ENCODE peak calls at places on chromosomes 7 and 10, in ten cellular contexts. One of them, this sample, is unnamed.

GRCh38 chr10:104642001-104642270 is 846 bp downstream of the SORCS3 start:
- DNase-seq in B cell: no peak
- DNase-seq in lower lobe of right lung: no peak
- DNase-seq in GM06990: no peak
- DNase-seq in prostate gland: no peak
- DNase-seq in osteocyte: no peak
- DNase-seq in RWPE2: no peak
- DNase-seq in PC-3: no peak
- DNase-seq in neural crest cell: peak
- DNase-seq in thoracic aorta: no peak
- DNase-seq in this sample: no peak

GRCh38 chr7:35717013-35717412 is 22.1 kb upstream of the HERPUD2 start:
- DNase-seq in B cell: no peak
- DNase-seq in lower lobe of right lung: no peak
- DNase-seq in GM06990: no peak
- DNase-seq in prostate gland: no peak
- DNase-seq in osteocyte: no peak
- DNase-seq in RWPE2: no peak
- DNase-seq in PC-3: no peak
- DNase-seq in neural crest cell: no peak
- DNase-seq in thoracic aorta: no peak
- DNase-seq in this sample: no peak

GRCh38 chr7:23298141-23298851 is 843 bp upstream of the MALSU1 start:
- DNase-seq in B cell: no peak
- DNase-seq in lower lobe of right lung: no peak
- DNase-seq in GM06990: no peak
- DNase-seq in prostate gland: no peak
- DNase-seq in osteocyte: no peak
- DNase-seq in RWPE2: no peak
- DNase-seq in PC-3: peak
- DNase-seq in neural crest cell: no peak
- DNase-seq in thoracic aorta: no peak
- DNase-seq in this sample: no peak

GRCh38 chr7:44240983-44241510 is 40.3 kb downstream of the YKT6 start:
- DNase-seq in B cell: peak
- DNase-seq in lower lobe of right lung: peak
- DNase-seq in GM06990: peak
- DNase-seq in prostate gland: peak
- DNase-seq in osteocyte: peak
- DNase-seq in RWPE2: no peak
- DNase-seq in PC-3: peak
- DNase-seq in neural crest cell: peak
- DNase-seq in thoracic aorta: no peak
- DNase-seq in this sample: no peak

GRCh38 chr10:20004087-20004523 is 187.9 kb downstream of the PLXDC2 start:
- DNase-seq in B cell: no peak
- DNase-seq in lower lobe of right lung: peak
- DNase-seq in GM06990: peak
- DNase-seq in prostate gland: no peak
- DNase-seq in osteocyte: no peak
- DNase-seq in RWPE2: no peak
- DNase-seq in PC-3: no peak
- DNase-seq in neural crest cell: no peak
- DNase-seq in thoracic aorta: peak
- DNase-seq in this sample: no peak

GRCh38 chr10:110547139-110547761 is 20.2 kb upstream of the SMC3 start:
- DNase-seq in B cell: peak
- DNase-seq in lower lobe of right lung: no peak
- DNase-seq in GM06990: no peak
- DNase-seq in prostate gland: no peak
- DNase-seq in osteocyte: no peak
- DNase-seq in RWPE2: no peak
- DNase-seq in PC-3: peak
- DNase-seq in neural crest cell: no peak
- DNase-seq in thoracic aorta: no peak
- DNase-seq in this sample: no peak

GRCh38 chr10:8438603-8439002 is 384.1 kb downstream of the GATA3 start:
- DNase-seq in B cell: no peak
- DNase-seq in lower lobe of right lung: no peak
- DNase-seq in GM06990: peak
- DNase-seq in prostate gland: no peak
- DNase-seq in osteocyte: no peak
- DNase-seq in RWPE2: no peak
- DNase-seq in PC-3: no peak
- DNase-seq in neural crest cell: no peak
- DNase-seq in thoracic aorta: no peak
- DNase-seq in this sample: no peak

GRCh38 chr7:23473848-23474097 is 3.5 kb upstream of the IGF2BP3 start:
- DNase-seq in B cell: no peak
- DNase-seq in lower lobe of right lung: no peak
- DNase-seq in GM06990: no peak
- DNase-seq in prostate gland: no peak
- DNase-seq in osteocyte: no peak
- DNase-seq in RWPE2: no peak
- DNase-seq in PC-3: no peak
- DNase-seq in neural crest cell: peak
- DNase-seq in thoracic aorta: no peak
- DNase-seq in this sample: no peak

GRCh38 chr7:97018126-97018601 is 6.5 kb downstream of the DLX5 start:
- DNase-seq in B cell: no peak
- DNase-seq in lower lobe of right lung: no peak
- DNase-seq in GM06990: no peak
- DNase-seq in prostate gland: no peak
- DNase-seq in osteocyte: no peak
- DNase-seq in RWPE2: no peak
- DNase-seq in PC-3: no peak
- DNase-seq in neural crest cell: no peak
- DNase-seq in thoracic aorta: no peak
- DNase-seq in this sample: no peak

GRCh38 chr7:127034171-127034806 is 218.5 kb downstream of the GRM8 start:
- DNase-seq in B cell: no peak
- DNase-seq in lower lobe of right lung: no peak
- DNase-seq in GM06990: no peak
- DNase-seq in prostate gland: no peak
- DNase-seq in osteocyte: no peak
- DNase-seq in RWPE2: no peak
- DNase-seq in PC-3: no peak
- DNase-seq in neural crest cell: no peak
- DNase-seq in thoracic aorta: no peak
- DNase-seq in this sample: no peak

GRCh38 chr7:138814806-138815332 is 16.9 kb upstream of the ATP6V0A4 start:
- DNase-seq in B cell: no peak
- DNase-seq in lower lobe of right lung: no peak
- DNase-seq in GM06990: no peak
- DNase-seq in prostate gland: no peak
- DNase-seq in osteocyte: no peak
- DNase-seq in RWPE2: no peak
- DNase-seq in PC-3: no peak
- DNase-seq in neural crest cell: no peak
- DNase-seq in thoracic aorta: no peak
- DNase-seq in this sample: no peak

GRCh38 chr7:5435291-5436002 is 11.8 kb upstream of the TNRC18 start:
- DNase-seq in B cell: no peak
- DNase-seq in lower lobe of right lung: no peak
- DNase-seq in GM06990: peak
- DNase-seq in prostate gland: no peak
- DNase-seq in osteocyte: no peak
- DNase-seq in RWPE2: no peak
- DNase-seq in PC-3: no peak
- DNase-seq in neural crest cell: no peak
- DNase-seq in thoracic aorta: no peak
- DNase-seq in this sample: no peak

GRCh38 chr10:5917305-5917704 is 27.3 kb downstream of the FBH1 start:
- DNase-seq in B cell: no peak
- DNase-seq in lower lobe of right lung: no peak
- DNase-seq in GM06990: no peak
- DNase-seq in prostate gland: no peak
- DNase-seq in osteocyte: no peak
- DNase-seq in RWPE2: no peak
- DNase-seq in PC-3: no peak
- DNase-seq in neural crest cell: no peak
- DNase-seq in thoracic aorta: no peak
- DNase-seq in this sample: no peak

GRCh38 chr10:105149371-105149871 is 508.3 kb downstream of the SORCS3 start:
- DNase-seq in B cell: no peak
- DNase-seq in lower lobe of right lung: no peak
- DNase-seq in GM06990: no peak
- DNase-seq in prostate gland: no peak
- DNase-seq in osteocyte: no peak
- DNase-seq in RWPE2: no peak
- DNase-seq in PC-3: peak
- DNase-seq in neural crest cell: no peak
- DNase-seq in thoracic aorta: no peak
- DNase-seq in this sample: no peak

GRCh38 chr10:9253121-9253520 is 1198.6 kb downstream of the GATA3 start:
- DNase-seq in B cell: no peak
- DNase-seq in lower lobe of right lung: no peak
- DNase-seq in GM06990: no peak
- DNase-seq in prostate gland: no peak
- DNase-seq in osteocyte: no peak
- DNase-seq in RWPE2: no peak
- DNase-seq in PC-3: peak
- DNase-seq in neural crest cell: no peak
- DNase-seq in thoracic aorta: no peak
- DNase-seq in this sample: no peak

GRCh38 chr10:102710604-102711003 is 3.6 kb downstream of the ARL3 start:
- DNase-seq in B cell: no peak
- DNase-seq in lower lobe of right lung: no peak
- DNase-seq in GM06990: peak
- DNase-seq in prostate gland: no peak
- DNase-seq in osteocyte: peak
- DNase-seq in RWPE2: no peak
- DNase-seq in PC-3: peak
- DNase-seq in neural crest cell: no peak
- DNase-seq in thoracic aorta: no peak
- DNase-seq in this sample: no peak

GRCh38 chr7:80095545-80095944 is 39.1 kb upstream of the GNAI1 start:
- DNase-seq in B cell: no peak
- DNase-seq in lower lobe of right lung: no peak
- DNase-seq in GM06990: no peak
- DNase-seq in prostate gland: no peak
- DNase-seq in osteocyte: no peak
- DNase-seq in RWPE2: no peak
- DNase-seq in PC-3: peak
- DNase-seq in neural crest cell: no peak
- DNase-seq in thoracic aorta: no peak
- DNase-seq in this sample: no peak

GRCh38 chr10:126256864-126257263 is 131.4 kb downstream of the ADAM12 start:
- DNase-seq in B cell: no peak
- DNase-seq in lower lobe of right lung: no peak
- DNase-seq in GM06990: no peak
- DNase-seq in prostate gland: no peak
- DNase-seq in osteocyte: no peak
- DNase-seq in RWPE2: no peak
- DNase-seq in PC-3: no peak
- DNase-seq in neural crest cell: no peak
- DNase-seq in thoracic aorta: no peak
- DNase-seq in this sample: no peak
- TF ChIP-seq CTCF in B cell: no peak
- TF ChIP-seq CTCF in lower lobe of right lung: no peak
- TF ChIP-seq CTCF in GM06990: no peak
- TF ChIP-seq CTCF in prostate gland: no peak
- TF ChIP-seq CTCF in osteocyte: peak
- TF ChIP-seq CTCF in RWPE2: no peak
- TF ChIP-seq CTCF in PC-3: no peak
- TF ChIP-seq CTCF in neural crest cell: no peak
- TF ChIP-seq CTCF in thoracic aorta: no peak
- TF ChIP-seq CTCF in this sample: peak

GRCh38 chr10:35598379-35598778 is 6.8 kb upstream of the GJD4 start:
- DNase-seq in B cell: no peak
- DNase-seq in lower lobe of right lung: no peak
- DNase-seq in GM06990: no peak
- DNase-seq in prostate gland: no peak
- DNase-seq in osteocyte: no peak
- DNase-seq in RWPE2: no peak
- DNase-seq in PC-3: peak
- DNase-seq in neural crest cell: no peak
- DNase-seq in thoracic aorta: no peak
- DNase-seq in this sample: no peak
- TF ChIP-seq CTCF in B cell: no peak
- TF ChIP-seq CTCF in lower lobe of right lung: no peak
- TF ChIP-seq CTCF in GM06990: peak
- TF ChIP-seq CTCF in prostate gland: peak
- TF ChIP-seq CTCF in osteocyte: peak
- TF ChIP-seq CTCF in RWPE2: peak
- TF ChIP-seq CTCF in PC-3: peak
- TF ChIP-seq CTCF in neural crest cell: peak
- TF ChIP-seq CTCF in thoracic aorta: peak
- TF ChIP-seq CTCF in this sample: peak

DNA sequence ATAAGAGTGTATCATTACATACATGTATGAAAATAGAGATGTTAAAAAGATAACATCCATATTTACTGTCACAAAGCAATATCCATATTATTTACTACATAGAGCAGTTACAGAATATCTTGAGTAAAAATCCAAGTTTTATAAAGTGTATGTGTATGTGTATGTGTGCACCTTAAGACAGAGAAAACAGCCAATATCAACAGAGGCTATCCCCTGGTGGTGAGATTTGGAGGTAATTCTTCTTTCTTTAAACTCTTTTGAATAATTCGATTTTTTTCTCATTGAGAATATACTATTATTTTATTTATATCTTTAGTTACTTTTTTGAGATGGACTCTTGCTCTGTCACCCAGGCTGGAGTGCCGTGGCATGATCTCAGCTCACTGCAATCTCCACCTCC is 18.4 kb downstream of the TRDMT1 start:
- DNase-seq in B cell: no peak
- DNase-seq in lower lobe of right lung: no peak
- DNase-seq in GM06990: no peak
- DNase-seq in prostate gland: no peak
- DNase-seq in osteocyte: no peak
- DNase-seq in RWPE2: no peak
- DNase-seq in PC-3: no peak
- DNase-seq in neural crest cell: no peak
- DNase-seq in thoracic aorta: no peak
- DNase-seq in this sample: no peak
- TF ChIP-seq CTCF in B cell: peak
- TF ChIP-seq CTCF in lower lobe of right lung: no peak
- TF ChIP-seq CTCF in GM06990: peak
- TF ChIP-seq CTCF in prostate gland: no peak
- TF ChIP-seq CTCF in osteocyte: peak
- TF ChIP-seq CTCF in RWPE2: peak
- TF ChIP-seq CTCF in PC-3: peak
- TF ChIP-seq CTCF in neural crest cell: peak
- TF ChIP-seq CTCF in thoracic aorta: peak
- TF ChIP-seq CTCF in this sample: peak

GRCh38 chr10:78664929-78665525 is 403.7 kb upstream of the ZMIZ1 start:
- DNase-seq in B cell: no peak
- DNase-seq in lower lobe of right lung: no peak
- DNase-seq in GM06990: no peak
- DNase-seq in prostate gland: no peak
- DNase-seq in osteocyte: no peak
- DNase-seq in RWPE2: no peak
- DNase-seq in PC-3: peak
- DNase-seq in neural crest cell: no peak
- DNase-seq in thoracic aorta: no peak
- DNase-seq in this sample: no peak
- TF ChIP-seq CTCF in B cell: peak
- TF ChIP-seq CTCF in lower lobe of right lung: peak
- TF ChIP-seq CTCF in GM06990: peak
- TF ChIP-seq CTCF in prostate gland: peak
- TF ChIP-seq CTCF in osteocyte: peak
- TF ChIP-seq CTCF in RWPE2: peak
- TF ChIP-seq CTCF in PC-3: peak
- TF ChIP-seq CTCF in neural crest cell: peak
- TF ChIP-seq CTCF in thoracic aorta: no peak
- TF ChIP-seq CTCF in this sample: peak

GRCh38 chr10:7235376-7235775 is 175.5 kb downstream of the SFMBT2 start:
- DNase-seq in B cell: no peak
- DNase-seq in lower lobe of right lung: no peak
- DNase-seq in GM06990: no peak
- DNase-seq in prostate gland: no peak
- DNase-seq in osteocyte: no peak
- DNase-seq in RWPE2: no peak
- DNase-seq in PC-3: no peak
- DNase-seq in neural crest cell: no peak
- DNase-seq in thoracic aorta: no peak
- DNase-seq in this sample: no peak
- TF ChIP-seq CTCF in B cell: no peak
- TF ChIP-seq CTCF in lower lobe of right lung: no peak
- TF ChIP-seq CTCF in GM06990: no peak
- TF ChIP-seq CTCF in prostate gland: no peak
- TF ChIP-seq CTCF in osteocyte: no peak
- TF ChIP-seq CTCF in RWPE2: no peak
- TF ChIP-seq CTCF in PC-3: no peak
- TF ChIP-seq CTCF in neural crest cell: no peak
- TF ChIP-seq CTCF in thoracic aorta: no peak
- TF ChIP-seq CTCF in this sample: no peak